ENCODE peak calls at places on chromosomes 7 and 10, in ten cellular contexts. E is fibroblast of lung, O is GM06990, P is mammary epithelial cell, A is left lung, R is heart right ventricle, M is tibial artery, H is left ventricle myocardium inferior, J is brain microvascular endothelial cell, C is lower lobe of right lung. Q is an unnamed sample.

GRCh38 chr10:49242604-49243003 is 54.4 kb upstream of the TMEM273 start:
- DNase-seq in E (no peak), O (no peak), P (no peak), A (no peak), R (peak; percentile 69), M (no peak), H (peak; percentile 75), J (no peak), C (no peak), Q (no peak)

GRCh38 chr7:122520961-122521555 is 177.9 kb downstream of the RNF133 start:
- DNase-seq in E (no peak), O (no peak), P (no peak), A (no peak), R (no peak), M (no peak), H (no peak), J (no peak), C (no peak), Q (no peak)

GRCh38 chr7:48839108-48839507 is 85.2 kb upstream of the CDC14C start:
- DNase-seq in E (no peak), O (no peak), P (peak; percentile 44), A (no peak), R (no peak), M (no peak), H (no peak), J (no peak), C (no peak), Q (peak; percentile 26)

GRCh38 chr7:159022238-159022993 is 122.3 kb downstream of the VIPR2 start:
- DNase-seq in E (no peak), O (no peak), P (no peak), A (peak; percentile 30), R (no peak), M (peak; percentile 59), H (no peak), J (peak; percentile 49), C (no peak), Q (no peak)

GRCh38 chr7:75937958-75938786 is 23.2 kb downstream of the POR start:
- DNase-seq in E (peak; percentile 97), O (no peak), P (no peak), A (peak; percentile 85), R (peak; percentile 75), M (peak; percentile 90), H (peak; percentile 67), J (peak; percentile 87), C (peak; percentile 77), Q (no peak)

GRCh38 chr7:39360038-39360437 is 206.2 kb upstream of the YAE1 start:
- DNase-seq in E (no peak), O (no peak), P (no peak), A (no peak), R (no peak), M (no peak), H (no peak), J (no peak), C (no peak), Q (no peak)

GRCh38 chr10:43210556-43210955 is 56.3 kb downstream of the RASGEF1A start:
- DNase-seq in E (no peak), O (no peak), P (no peak), A (peak; percentile 25), R (no peak), M (peak; percentile 49), H (peak; percentile 10), J (no peak), C (peak; percentile 23), Q (no peak)

GRCh38 chr7:7970113-7970619 is 1.6 kb downstream of the GLCCI1 start:
- DNase-seq in E (no peak), O (no peak), P (no peak), A (no peak), R (no peak), M (no peak), H (no peak), J (no peak), C (no peak), Q (no peak)

GRCh38 chr10:88702848-88703597 is 3.0 kb upstream of the LIPK start:
- DNase-seq in E (no peak), O (no peak), P (peak; percentile 92), A (no peak), R (no peak), M (no peak), H (no peak), J (no peak), C (no peak), Q (peak; percentile 97)

GRCh38 chr10:131736321-131736980 is 164.4 kb upstream of the PPP2R2D start:
- DNase-seq in E (no peak), O (no peak), P (no peak), A (no peak), R (no peak), M (peak; percentile 52), H (no peak), J (no peak), C (no peak), Q (no peak)

GRCh38 chr7:147276783-147277370 is 1160.3 kb downstream of the CNTNAP2 start:
- DNase-seq in E (no peak), O (no peak), P (no peak), A (no peak), R (no peak), M (no peak), H (no peak), J (no peak), C (no peak), Q (no peak)

GRCh38 chr10:127986543-127987466 is 79.9 kb downstream of the PTPRE start:
- DNase-seq in E (no peak), O (no peak), P (no peak), A (peak; percentile 14), R (no peak), M (no peak), H (no peak), J (no peak), C (no peak), Q (no peak)

DNA sequence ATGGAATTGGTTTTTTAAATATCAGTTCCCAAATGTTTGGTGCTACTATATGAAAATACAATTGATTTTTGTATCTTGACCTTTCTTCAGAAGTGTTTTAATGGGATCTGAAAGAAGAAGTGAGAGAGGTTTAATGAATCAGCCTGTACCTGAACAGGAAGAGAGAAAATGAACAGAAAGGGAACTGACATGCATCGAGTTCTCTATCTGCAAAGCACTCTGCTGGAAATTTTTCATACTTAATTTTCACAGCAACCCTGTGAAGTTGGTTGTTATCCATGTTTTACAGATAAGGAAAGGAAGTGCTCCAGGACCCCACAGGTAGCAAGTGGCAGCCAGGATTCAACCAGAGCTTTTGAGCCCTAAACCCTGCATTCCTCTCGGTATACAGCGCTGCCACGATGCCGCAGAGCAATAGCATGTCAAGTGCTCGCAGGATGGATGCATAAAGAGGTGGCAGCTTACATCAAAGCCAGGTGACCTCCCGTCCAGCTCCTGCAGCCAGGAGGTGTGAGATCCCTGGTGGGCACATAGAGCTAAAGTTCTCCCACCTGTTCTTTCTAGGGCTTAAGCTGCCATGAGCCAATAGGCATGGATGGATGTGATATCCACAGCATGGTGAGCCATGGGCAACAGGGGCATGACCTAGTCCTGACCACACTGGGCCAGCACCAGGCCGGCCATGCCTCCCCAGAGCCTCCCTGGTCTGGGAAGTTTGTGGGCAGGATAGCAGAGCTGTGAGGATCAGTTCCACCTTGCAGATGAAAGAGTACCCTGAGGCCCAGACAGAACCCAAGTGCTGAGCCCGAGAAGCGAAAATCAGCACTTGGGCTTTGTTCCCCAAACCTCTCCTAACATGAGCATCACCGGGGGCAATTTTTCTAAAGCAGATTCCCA is 57.2 kb downstream of the CALML3 start:
- DNase-seq in E (no peak), O (peak; percentile 63), P (no peak), A (no peak), R (no peak), M (peak; percentile 38), H (no peak), J (no peak), C (peak; percentile 24), Q (no peak)
- TF ChIP-seq CTCF in E (no peak), O (no peak), P (no peak), A (no peak), R (no peak), M (no peak), H (no peak), J (no peak), C (no peak), Q (no peak)

GRCh38 chr10:124547651-124548168 is 86.1 kb downstream of the LHPP start:
- DNase-seq in E (peak; percentile 28), O (no peak), P (no peak), A (no peak), R (no peak), M (no peak), H (no peak), J (no peak), C (no peak), Q (no peak)
- H3K4me3 ChIP-seq in E (no peak overlapping the region), O (no peak overlapping the region), P (no peak overlapping the region), A (no peak overlapping the region), R (no peak overlapping the region), M (no peak overlapping the region), H (no peak overlapping the region), J (no peak overlapping the region), C (no peak overlapping the region), Q (no peak overlapping the region)

GRCh38 chr10:100685331-100685730 is 60.1 kb upstream of the PAX2 start:
- DNase-seq in E (no peak), O (no peak), P (no peak), A (no peak), R (no peak), M (no peak), H (no peak), J (no peak), C (no peak), Q (no peak)
- H3K27me3 ChIP-seq in E (peaks cover 30% of the 10 kb centered on the region), O (peaks cover 6% of the 10 kb centered on the region), P (peaks cover 57% of the 10 kb centered on the region), A (peaks cover 100% of the 10 kb centered on the region), R (peaks cover 100% of the 10 kb centered on the region), M (peaks cover 94% of the 10 kb centered on the region), H (peaks cover 100% of the 10 kb centered on the region), J (peaks cover 67% of the 10 kb centered on the region), C (peaks cover 87% of the 10 kb centered on the region), Q (peaks cover 52% of the 10 kb centered on the region)

DNA sequence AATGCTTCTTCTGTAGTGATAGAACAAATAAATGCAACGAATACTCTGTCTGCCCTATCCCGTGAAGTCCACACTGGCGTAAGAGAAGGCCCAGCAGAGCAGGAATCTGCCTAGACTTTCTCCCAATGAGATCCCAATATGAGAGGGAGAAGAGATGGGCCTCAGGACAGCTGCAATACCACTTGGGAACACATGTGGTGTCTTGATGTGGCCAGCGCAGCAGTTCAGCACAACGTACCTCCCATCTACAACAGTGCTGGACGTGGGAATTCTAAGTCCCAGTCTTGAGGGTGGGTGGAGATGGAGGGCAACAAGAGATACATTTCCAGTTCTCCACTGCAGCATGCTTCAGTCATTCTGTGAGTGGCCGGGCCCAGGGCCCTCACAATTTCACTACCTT is 45.8 kb downstream of the FIGNL1 start:
- DNase-seq in E (no peak), O (no peak), P (no peak), A (no peak), R (no peak), M (no peak), H (no peak), J (no peak), C (no peak), Q (no peak)
- TF ChIP-seq CTCF in E (no peak), O (no peak), P (no peak), A (no peak), R (no peak), M (no peak), H (no peak), J (peak; percentile 31), C (no peak), Q (no peak)

GRCh38 chr10:6091630-6092029 is 2.8 kb downstream of the RBM17 start:
- DNase-seq in E (no peak), O (no peak), P (no peak), A (no peak), R (peak; percentile 55), M (no peak), H (no peak), J (no peak), C (no peak), Q (no peak)
- H3K4me3 ChIP-seq in E (no peak overlapping the region), O (no peak overlapping the region), P (no peak overlapping the region), A (peak overlapping the region; percentile 94), R (no peak overlapping the region), M (no peak overlapping the region), H (peak overlapping the region; percentile 98), J (no peak overlapping the region), C (no peak overlapping the region), Q (no peak overlapping the region)